ENCODE peak calls at places on chromosomes 11 and 22, in four cellular contexts. O, L, Q and I are unnamed samples.

GRCh38 chr22:36999463-36999862 is 19.8 kb downstream of the TST start:
- DNase-seq in Q (no peak), L (no peak), O (no peak), I (no peak)

GRCh38 chr11:9820260-9820659 is 156.4 kb downstream of the SWAP70 start:
- DNase-seq in Q (no peak), L (no peak), O (no peak), I (no peak)

GRCh38 chr22:26403827-26404226 is 25.2 kb upstream of the ASPHD2 start:
- DNase-seq in L (no peak), O (no peak), Q (no peak), I (no peak)

GRCh38 chr11:7892751-7893356 is 38.2 kb downstream of the OR10A6 start:
- DNase-seq in Q (peak), O (peak), L (peak), I (peak)

GRCh38 chr22:30483169-30483568 is 11.4 kb upstream of the SEC14L3 start:
- DNase-seq in L (no peak), O (no peak), Q (no peak), I (no peak)

GRCh38 chr22:17775781-17776470 is 1.7 kb upstream of the BID start:
- DNase-seq in L (no peak), O (no peak), Q (no peak), I (no peak)

GRCh38 chr11:47234669-47235075 is 13.9 kb downstream of the ACP2 start:
- DNase-seq in L (peak), Q (no peak), O (no peak), I (no peak)

GRCh38 chr11:122020902-122021301 is 95.1 kb downstream of the BLID start:
- DNase-seq in Q (peak), L (peak), O (no peak), I (no peak)

GRCh38 chr22:30408388-30409101 is 11.7 kb downstream of the SEC14L2 start:
- DNase-seq in L (peak), O (no peak), Q (no peak), I (no peak)

GRCh38 chr11:120336641-120337132 is 474 bp downstream of the ARHGEF12 start:
- DNase-seq in Q (peak), L (peak), O (peak), I (no peak)

GRCh38 chr22:20431520-20432237 is 5.9 kb downstream of the SCARF2 start:
- DNase-seq in Q (peak), O (no peak), L (no peak), I (peak)

GRCh38 chr22:23404689-23405365 is 175.3 kb downstream of the IGLL1 start:
- DNase-seq in Q (peak), L (peak), O (no peak), I (peak)

GRCh38 chr11:41379084-41379483 is 80.4 kb downstream of the LRRC4C start:
- DNase-seq in O (no peak), Q (no peak), L (no peak), I (no peak)

GRCh38 chr11:34358258-34358665 is 452 bp upstream of the ABTB2 start:
- DNase-seq in L (peak), Q (peak), O (no peak), I (peak)

GRCh38 chr11:128135451-128135850 is 451.9 kb downstream of the ETS1 start:
- DNase-seq in Q (peak), O (no peak), L (peak), I (peak)

GRCh38 chr22:20222764-20223420 is 45.2 kb downstream of the RTN4R start:
- DNase-seq in O (no peak), Q (no peak), L (no peak), I (no peak)

GRCh38 chr22:39155421-39155820 is 2.9 kb upstream of the CBX7 start:
- DNase-seq in L (no peak), O (no peak), Q (no peak), I (no peak)

GRCh38 chr11:134882671-134883318 is 470.8 kb upstream of the B3GAT1 start:
- DNase-seq in O (no peak), L (no peak), Q (peak), I (no peak)

GRCh38 chr11:64092761-64093136 is 57.0 kb downstream of the FLRT1 start:
- DNase-seq in L (no peak), Q (no peak), O (no peak), I (peak)

GRCh38 chr22:49774046-49774445 is 53.6 kb downstream of the BRD1 start:
- DNase-seq in L (no peak), Q (no peak), O (no peak), I (no peak)
- H3K4me2 ChIP-seq in L (no peak), Q (no peak), O (no peak), I (no peak)

GRCh38 chr22:21984793-21985192 is 2.2 kb upstream of the TOP3B start:
- DNase-seq in Q (peak), O (no peak), L (peak), I (peak)
- TF ChIP-seq EZH2phosphoT487 in Q (no peak), O (no peak), L (no peak), I (no peak)

DNA sequence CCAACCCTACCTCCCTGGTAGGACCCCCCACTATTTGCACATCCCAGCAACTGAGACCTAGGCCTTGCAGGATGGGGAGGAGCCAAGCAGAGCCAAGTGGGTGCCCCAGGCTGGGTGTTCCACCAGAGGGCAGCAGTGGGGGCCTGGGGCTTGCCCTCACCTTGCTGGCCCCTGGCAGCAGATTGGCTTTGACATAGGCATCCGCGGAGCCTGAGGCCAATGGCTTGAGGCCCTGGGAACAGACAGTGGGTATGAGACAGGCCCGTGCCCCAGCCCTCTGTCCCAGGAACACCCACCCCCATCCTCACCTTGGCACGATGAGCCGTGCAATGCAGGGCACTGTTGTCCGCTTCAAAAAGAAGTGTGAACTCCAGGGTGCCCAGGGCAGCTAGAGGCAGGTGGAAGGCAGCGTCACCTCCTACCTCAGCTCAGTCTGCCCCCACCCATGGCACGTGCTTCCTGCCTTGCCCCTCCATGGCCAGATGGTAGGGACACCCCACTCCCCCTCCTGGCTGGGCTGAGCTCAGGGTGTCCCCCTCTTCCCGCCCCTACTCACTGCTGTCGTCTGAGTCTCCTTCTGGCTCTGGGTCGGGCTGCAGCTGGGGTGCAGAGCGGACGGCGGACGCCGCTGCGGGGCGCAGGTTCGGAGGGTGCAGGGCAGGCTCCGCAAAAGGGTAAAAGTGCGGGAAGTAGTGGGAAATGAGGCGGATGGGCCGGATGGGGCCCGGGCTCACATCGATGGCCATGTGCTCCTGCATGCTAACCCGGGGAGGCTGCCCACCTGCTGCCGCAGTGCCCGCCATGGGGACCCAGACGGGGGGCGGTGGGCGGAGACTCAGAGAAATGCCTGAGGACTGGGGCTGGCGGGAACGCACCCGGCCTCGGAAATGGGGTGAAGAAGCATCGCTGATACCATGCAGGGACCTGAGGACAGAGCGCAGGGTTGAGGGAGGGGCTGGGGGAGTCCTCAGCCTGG is 9.0 kb downstream of the NDUFV1 start:
- DNase-seq in O (peak), L (peak), Q (peak), I (peak)
- TF ChIP-seq EZH2 in O (no peak), L (no peak), Q (no peak), I (no peak)

GRCh38 chr11:19980957-19981669 is 179.2 kb downstream of the DBX1 start:
- DNase-seq in L (no peak), O (no peak), Q (no peak), I (no peak)
- H3K4me2 ChIP-seq in L (no peak), O (no peak), Q (no peak), I (no peak)

GRCh38 chr11:114193730-114194674 is 102.2 kb upstream of the NNMT start:
- DNase-seq in L (no peak), O (no peak), Q (no peak), I (no peak)
- TF ChIP-seq EZH2phosphoT487 in L (no peak), O (no peak), Q (no peak), I (no peak)

GRCh38 chr22:44753189-44754042 is 1.0 kb downstream of the ARHGAP8 start:
- DNase-seq in Q (peak), O (no peak), L (peak), I (no peak)
- TF ChIP-seq EZH2 in Q (no peak), O (no peak), L (no peak), I (peak)

DNA sequence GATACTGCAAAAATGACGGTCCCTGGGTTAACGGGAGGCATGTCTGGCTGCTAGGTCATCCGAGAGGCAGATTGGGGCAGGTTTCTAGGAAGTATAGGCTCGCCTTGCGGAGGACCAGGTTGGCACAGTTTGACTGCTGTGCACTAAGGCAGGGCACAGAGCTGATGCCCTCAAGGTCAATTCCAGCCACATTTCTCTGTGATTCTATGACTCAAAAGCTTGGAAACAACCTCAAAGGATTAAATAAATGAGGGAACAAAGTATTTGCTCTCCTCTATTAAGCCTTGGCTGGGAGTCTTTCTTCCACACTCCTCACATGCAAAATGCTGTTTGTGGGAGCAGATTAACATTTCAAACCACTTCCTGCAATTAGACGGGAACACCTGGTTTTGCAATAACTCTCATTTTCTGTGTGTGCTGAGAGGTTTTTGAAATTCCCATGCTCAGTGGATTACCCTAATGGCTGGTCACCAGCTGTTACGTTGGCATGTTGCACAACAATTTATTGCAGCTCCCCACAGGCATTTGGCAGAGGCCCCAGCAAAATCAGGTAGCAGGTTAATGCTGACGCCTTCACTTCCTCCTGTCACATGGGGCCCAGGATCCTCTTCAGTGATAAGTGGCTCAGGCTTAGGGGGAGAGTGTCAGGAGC is 61.0 kb upstream of the PLET1 start:
- DNase-seq in O (peak), Q (peak), L (peak), I (no peak)
- H3K4me2 ChIP-seq in O (no peak), Q (peak), L (peak), I (no peak)